ENCODE peak calls at places on chromosomes 7 and 10, in eight cellular contexts. X is naive thymus-derived CD4-positive, alpha-beta T cell; L is K562; U is fibroblast of lung; K is GM23248; A is cardiac muscle cell; D is HCT116; W is psoas muscle. Z is an unnamed sample.

GRCh38 chr10:73991846-73992245 is 6.1 kb upstream of the VCL start:
- DNase-seq in K (no peak), L (peak; percentile 85), U (no peak), W (peak; percentile 21), A (no peak), X (peak; percentile 84), D (no peak), Z (no peak)

GRCh38 chr7:100642534-100642907 is 1.2 kb upstream of the TFR2 start:
- DNase-seq in A (no peak), U (no peak), K (no peak), L (peak; percentile 98), W (no peak), X (no peak), D (no peak), Z (no peak)

GRCh38 chr10:30052062-30052461 is 7.3 kb downstream of the JCAD start:
- DNase-seq in K (peak; percentile 51), A (no peak), X (no peak), W (no peak), L (no peak), D (no peak), U (peak; percentile 48), Z (no peak)

GRCh38 chr10:46234431-46235060 is 52.3 kb upstream of the ANTXRL start:
- DNase-seq in D (no peak), L (no peak), A (no peak), U (no peak), W (no peak), K (no peak), X (no peak), Z (no peak)

GRCh38 chr7:110650313-110650712 is 440.6 kb upstream of the LRRN3 start:
- DNase-seq in W (no peak), D (no peak), U (no peak), L (no peak), X (no peak), K (no peak), A (no peak), Z (no peak)

GRCh38 chr7:40014376-40014775 is 64.3 kb downstream of the CDK13 start:
- DNase-seq in W (no peak), L (no peak), A (no peak), K (no peak), D (no peak), X (no peak), U (no peak), Z (peak; percentile 39)

GRCh38 chr7:144454256-144455039 is 51.0 kb upstream of the NOBOX start:
- DNase-seq in K (peak; percentile 16), X (no peak), D (peak; percentile 8), U (no peak), A (no peak), L (no peak), W (no peak), Z (peak; percentile 13)

GRCh38 chr7:73520673-73521635 is 1.1 kb downstream of the BAZ1B start:
- DNase-seq in U (peak; percentile 21), W (no peak), A (peak; percentile 16), L (no peak), D (no peak), K (peak; percentile 65), X (peak; percentile 6), Z (no peak)

GRCh38 chr10:49350856-49351532 is 44.9 kb downstream of the DRGX start:
- DNase-seq in X (no peak), U (no peak), A (no peak), K (no peak), D (no peak), W (no peak), L (no peak), Z (no peak)

GRCh38 chr7:33722383-33723096 is 182.8 kb upstream of the BMPER start:
- DNase-seq in A (peak; percentile 84), D (peak; percentile 29), U (peak; percentile 73), W (peak; percentile 43), K (peak; percentile 43), L (no peak), X (no peak), Z (peak; percentile 77)

GRCh38 chr10:21078410-21079329 is 181.6 kb upstream of the NEBL start:
- DNase-seq in U (peak; percentile 50), D (peak; percentile 58), W (peak; percentile 27), K (peak; percentile 78), A (peak; percentile 83), L (peak; percentile 35), X (no peak), Z (peak; percentile 51)

GRCh38 chr10:8053446-8054242 is 844 bp upstream of the GATA3 start:
- DNase-seq in A (peak; percentile 97), U (peak; percentile 77), X (peak; percentile 89), K (peak; percentile 88), W (peak; percentile 79), D (peak; percentile 55), L (peak; percentile 95), Z (peak; percentile 80)

GRCh38 chr7:50206521-50207250 is 97.8 kb upstream of the IKZF1 start:
- DNase-seq in U (no peak), K (peak; percentile 8), L (no peak), D (peak; percentile 38), A (no peak), X (peak; percentile 73), W (no peak), Z (no peak)

GRCh38 chr7:103423467-103424179 is 22.4 kb downstream of the SLC26A5 start:
- DNase-seq in K (no peak), L (no peak), X (no peak), W (no peak), U (no peak), A (no peak), D (no peak), Z (no peak)

GRCh38 chr7:36999851-37000480 is 275.7 kb upstream of the AOAH start:
- DNase-seq in W (no peak), K (peak; percentile 4), L (no peak), A (no peak), U (peak; percentile 52), X (no peak), D (no peak), Z (no peak)

GRCh38 chr10:31028076-31028475 is 3.6 kb downstream of the ZNF438 start:
- DNase-seq in W (no peak), U (no peak), X (no peak), K (peak; percentile 28), D (no peak), A (no peak), L (no peak), Z (peak; percentile 57)

DNA sequence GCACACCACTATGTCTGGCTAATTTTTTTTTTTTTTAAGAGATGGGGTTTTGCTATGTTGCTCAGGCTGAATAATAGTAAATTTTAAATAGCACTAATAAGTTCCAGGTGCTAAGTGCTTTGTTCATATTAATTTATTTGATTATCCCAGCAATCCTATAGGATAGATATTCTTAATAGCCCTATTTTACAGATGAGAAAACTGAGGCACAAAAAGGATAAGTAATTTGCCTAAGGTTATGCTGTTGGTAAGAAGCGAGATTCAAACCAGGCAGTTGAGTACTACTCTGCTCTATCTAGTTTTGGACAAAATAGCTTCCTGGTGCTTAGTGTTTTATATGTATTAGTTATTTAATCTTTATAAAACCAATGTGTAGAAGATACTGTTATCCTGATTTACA is 72.5 kb upstream of the STRIP2 start:
- DNase-seq in W (no peak), X (no peak), D (no peak), A (no peak), K (no peak), L (no peak), U (no peak), Z (no peak)
- H3K4me1 ChIP-seq in W (no peaks in the 10 kb centered on the region), X (no peaks in the 10 kb centered on the region), D (no peaks in the 10 kb centered on the region), A (no peaks in the 10 kb centered on the region), K (no peaks in the 10 kb centered on the region), L (no peaks in the 10 kb centered on the region), U (no peaks in the 10 kb centered on the region), Z (no peaks in the 10 kb centered on the region)

DNA sequence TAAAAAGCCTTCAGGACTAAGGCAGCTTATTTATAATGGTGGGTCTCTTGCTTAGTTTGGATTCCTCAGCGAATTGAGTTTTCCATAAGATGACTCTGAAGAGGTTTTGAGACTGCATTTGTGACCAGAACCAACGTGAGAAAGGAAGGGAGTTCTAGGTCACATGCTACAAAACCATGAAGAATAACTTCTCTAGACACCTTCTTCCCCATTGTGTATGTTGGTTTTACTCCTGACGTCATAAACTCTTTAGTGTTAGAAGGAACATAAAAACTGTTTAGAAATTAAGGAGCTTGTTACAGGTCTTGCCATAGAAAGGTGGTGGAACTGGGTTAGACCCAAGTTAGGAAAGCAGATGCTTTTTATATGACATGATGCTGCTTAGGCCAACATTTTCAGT is 11.1 kb downstream of the PTPN12 start:
- DNase-seq in W (no peak), A (no peak), K (no peak), D (no peak), X (no peak), L (no peak), U (no peak), Z (no peak)
- H3K4me1 ChIP-seq in W (peaks cover 26% of the 10 kb centered on the region), A (peaks cover 8% of the 10 kb centered on the region), K (peaks cover 35% of the 10 kb centered on the region), D (no peaks in the 10 kb centered on the region), X (no peaks in the 10 kb centered on the region), L (peaks cover 5% of the 10 kb centered on the region), U (peaks cover 3% of the 10 kb centered on the region), Z (peaks cover 17% of the 10 kb centered on the region)

DNA sequence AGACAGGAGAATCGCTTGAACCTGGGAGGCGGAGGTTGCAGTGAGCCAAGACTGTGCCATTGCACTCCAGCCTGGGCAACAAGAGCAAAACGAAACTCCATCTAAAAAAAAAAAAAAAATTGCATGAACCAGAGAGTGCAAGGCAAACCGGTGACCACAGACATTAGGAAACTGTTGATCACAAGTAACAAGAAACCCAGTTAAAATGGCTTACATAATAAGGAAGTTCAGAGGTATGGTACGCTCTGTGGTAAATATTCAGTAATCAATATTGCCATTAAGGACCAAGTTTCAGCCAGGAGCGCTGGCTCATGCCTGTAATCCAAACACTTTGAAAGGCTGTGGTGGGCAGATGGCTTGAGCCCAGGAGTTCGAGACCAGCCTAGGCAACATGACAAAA is 9.2 kb upstream of the NT5C2 start:
- DNase-seq in U (no peak), K (no peak), L (no peak), A (no peak), X (no peak), D (no peak), W (no peak), Z (no peak)
- H3K4me1 ChIP-seq in U (no peaks in the 10 kb centered on the region), K (peaks cover 7% of the 10 kb centered on the region), L (peaks cover 12% of the 10 kb centered on the region), A (peaks cover 3% of the 10 kb centered on the region), X (no peaks in the 10 kb centered on the region), D (peaks cover 4% of the 10 kb centered on the region), W (peaks cover 5% of the 10 kb centered on the region), Z (no peaks in the 10 kb centered on the region)

GRCh38 chr7:158542651-158543400 is 44.8 kb downstream of the PTPRN2 start:
- DNase-seq in U (no peak), A (no peak), K (no peak), D (no peak), L (no peak), X (no peak), W (no peak), Z (no peak)

GRCh38 chr7:158546214-158546613 is 41.4 kb downstream of the PTPRN2 start:
- DNase-seq in U (no peak), X (no peak), D (no peak), A (no peak), K (no peak), L (no peak), W (no peak), Z (no peak)

GRCh38 chr7:158543401-158543680 is 44.3 kb downstream of the PTPRN2 start:
- DNase-seq in W (no peak), X (no peak), D (no peak), K (no peak), L (no peak), A (no peak), U (no peak), Z (no peak)

GRCh38 chr7:158543840-158544239 is 43.8 kb downstream of the PTPRN2 start:
- DNase-seq in K (no peak), U (no peak), L (no peak), A (no peak), D (no peak), W (no peak), X (no peak), Z (no peak)

DNA sequence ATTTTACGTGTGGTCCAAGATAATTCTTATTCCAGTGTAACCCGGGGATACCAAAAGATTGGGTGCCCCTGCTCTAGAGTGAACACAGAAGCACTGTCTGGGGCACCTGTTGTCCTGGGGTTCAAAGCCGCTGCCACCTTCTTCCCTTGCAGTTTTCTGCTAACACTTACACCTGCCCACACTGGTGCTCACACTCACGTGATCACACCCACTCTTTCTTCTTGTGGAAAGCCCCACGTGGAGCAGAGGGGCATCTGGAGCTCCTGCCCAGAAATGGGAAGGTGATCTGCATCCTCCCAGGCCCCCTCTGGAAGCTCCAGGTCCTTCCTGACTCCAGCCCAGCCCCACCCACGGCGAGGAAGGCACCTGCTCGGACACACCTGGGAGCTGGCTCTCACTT is 42.9 kb downstream of the PTPRN2 start:
- DNase-seq in W (no peak), U (no peak), A (no peak), K (no peak), X (no peak), D (no peak), L (no peak), Z (no peak)
- H3K4me1 ChIP-seq in W (no peaks in the 10 kb centered on the region), U (no peaks in the 10 kb centered on the region), A (no peaks in the 10 kb centered on the region), K (no peaks in the 10 kb centered on the region), X (no peaks in the 10 kb centered on the region), D (no peaks in the 10 kb centered on the region), L (no peaks in the 10 kb centered on the region), Z (no peaks in the 10 kb centered on the region)